ENCODE peak calls at places on chromosomes 6 and 20, in four cellular contexts. A, N, O and Z are unnamed samples.
A peak's percentile ranks its signal among the peaks of the same experiment; 100 is the strongest.

GRCh38 chr20:24879875-24880274 is 69.2 kb upstream of the CST7 start:
- DNase-seq in A (no peak), N (no peak), O (no peak), Z (no peak)

GRCh38 chr6:121849477-121849876 is 414.0 kb downstream of the GJA1 start:
- DNase-seq in A (peak; percentile 74), N (peak; percentile 47), O (peak; percentile 79), Z (no peak)

GRCh38 chr6:33061987-33062386 is 11.5 kb downstream of the HLA-DPA1 start:
- DNase-seq in A (peak; percentile 81), N (no peak), O (peak; percentile 24), Z (no peak)

GRCh38 chr6:155177369-155177961 is 86.3 kb upstream of the CLDN20 start:
- DNase-seq in A (peak; percentile 37), N (peak; percentile 26), O (peak; percentile 83), Z (peak; percentile 38)

GRCh38 chr6:157966990-157967389 is 14.7 kb upstream of the SYNJ2 start:
- DNase-seq in A (no peak), N (no peak), O (no peak), Z (no peak)

GRCh38 chr20:54112221-54112884 is 42.0 kb upstream of the BCAS1 start:
- DNase-seq in A (no peak), N (no peak), O (no peak), Z (no peak)

GRCh38 chr6:40936810-40937209 is 102.2 kb downstream of the UNC5CL start:
- DNase-seq in A (no peak), N (no peak), O (peak; percentile 71), Z (no peak)

GRCh38 chr20:51600016-51600420 is 57.5 kb upstream of the NFATC2 start:
- DNase-seq in A (no peak), N (no peak), O (no peak), Z (no peak)

GRCh38 chr6:159082039-159082815 is 37.4 kb upstream of the TAGAP start:
- DNase-seq in A (no peak), N (no peak), O (no peak), Z (no peak)

GRCh38 chr6:140281236-140281635 is 906.8 kb upstream of the CITED2 start:
- DNase-seq in A (no peak), N (no peak), O (peak; percentile 23), Z (no peak)

GRCh38 chr6:32166411-32167061 is 2.1 kb downstream of the EGFL8 start:
- DNase-seq in A (no peak), N (no peak), O (no peak), Z (no peak)

GRCh38 chr6:1436334-1437306 is 47.2 kb downstream of the FOXF2 start:
- DNase-seq in A (peak; percentile 57), N (peak; percentile 49), O (peak; percentile 92), Z (peak; percentile 51)

GRCh38 chr6:7697820-7698623 is 27.9 kb upstream of the BMP6 start:
- DNase-seq in A (no peak), N (no peak), O (peak; percentile 90), Z (no peak)

GRCh38 chr6:44569931-44570385 is 182.5 kb downstream of the CDC5L start:
- DNase-seq in A (no peak), N (no peak), O (no peak), Z (no peak)
- H3K27ac ChIP-seq in A (no peak overlapping the region), N (no peak overlapping the region), O (no peak overlapping the region), Z (no peak overlapping the region)

DNA sequence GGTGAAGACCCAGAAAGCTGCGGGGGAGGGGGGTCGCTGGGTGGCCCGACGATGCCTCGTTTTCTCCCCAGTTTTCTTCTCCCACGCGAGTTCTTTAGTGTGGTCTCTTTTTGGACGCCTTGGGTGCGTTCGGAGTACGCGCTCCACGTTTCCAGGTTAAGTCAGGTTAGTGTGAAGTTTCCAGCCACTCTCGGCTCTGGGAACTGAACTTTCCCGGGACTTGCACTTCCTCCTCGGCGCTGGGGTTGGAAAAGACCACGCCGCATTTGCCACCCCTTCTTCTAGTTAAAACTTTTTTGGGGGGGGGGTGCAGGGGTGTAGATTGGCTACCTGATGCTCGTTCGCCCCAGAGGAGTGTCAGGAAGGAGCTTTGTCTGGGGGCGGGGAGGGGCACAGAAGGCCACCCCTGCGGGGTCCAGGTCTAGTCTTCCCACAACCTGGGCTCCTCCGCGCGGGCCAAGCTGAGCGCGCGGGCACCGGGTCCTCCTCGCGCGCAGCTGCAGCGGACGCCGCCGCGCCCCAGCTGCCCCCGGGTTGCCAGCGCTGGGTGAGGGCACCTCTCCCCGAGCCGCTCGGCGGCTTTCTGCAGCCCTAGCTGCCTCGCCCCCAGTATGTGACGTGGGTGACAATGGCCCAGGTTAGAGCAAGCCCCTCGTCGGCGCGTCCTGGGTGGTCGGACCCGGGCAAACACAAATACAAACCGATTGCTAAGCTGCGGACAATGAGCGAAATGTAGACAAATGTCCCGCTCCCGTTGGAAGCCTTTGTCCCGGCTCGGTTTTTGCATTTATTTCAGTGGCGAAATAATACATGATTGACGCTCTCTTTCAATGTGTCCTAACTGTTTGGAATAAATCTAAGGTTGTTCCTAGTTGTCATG is 1.7 kb upstream of the NKX2-2 start:
- DNase-seq in A (no peak), N (no peak), O (no peak), Z (no peak)
- H3K27me3 ChIP-seq in A (peaks cover 63% of the 10 kb centered on the region), N (no peaks in the 10 kb centered on the region), O (peaks cover 91% of the 10 kb centered on the region), Z (peaks cover 76% of the 10 kb centered on the region)

DNA sequence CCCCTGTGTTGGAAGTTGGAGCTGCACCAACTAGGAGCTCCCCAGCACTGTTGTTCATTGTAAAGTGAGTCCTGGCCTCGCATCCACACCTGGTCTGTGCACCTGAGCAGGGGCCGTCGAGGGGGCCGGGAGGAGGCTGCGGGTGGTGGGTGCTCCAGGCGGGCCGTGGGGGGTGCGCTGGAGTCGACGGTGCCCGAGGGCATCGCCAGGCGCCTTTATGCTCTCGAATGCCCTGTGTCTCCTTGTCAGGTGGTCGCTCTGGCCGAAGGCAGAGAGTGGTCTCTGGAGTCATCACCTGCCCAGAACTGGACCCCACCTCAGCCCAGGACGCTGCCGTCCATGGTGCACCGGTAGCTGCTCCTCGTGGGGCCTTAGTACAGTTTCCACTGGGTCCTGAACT is 4.3 kb downstream of the ARFGAP1 start:
- DNase-seq in A (no peak), N (no peak), O (no peak), Z (no peak)
- H3K36me3 ChIP-seq in A (no peaks in the 10 kb centered on the region), N (peaks cover 14% of the 10 kb centered on the region), O (peaks cover 31% of the 10 kb centered on the region), Z (peaks cover 47% of the 10 kb centered on the region)

GRCh38 chr20:13009682-13010406 is 1.1 kb downstream of the SPTLC3 start:
- DNase-seq in A (peak; percentile 80), N (peak; percentile 44), O (peak; percentile 86), Z (peak; percentile 3)

GRCh38 chr20:13006825-13007224 is 1.9 kb upstream of the SPTLC3 start:
- DNase-seq in A (no peak), N (no peak), O (peak; percentile 95), Z (no peak)

GRCh38 chr20:13007596-13007995 is 1.2 kb upstream of the SPTLC3 start:
- DNase-seq in A (no peak), N (no peak), O (no peak), Z (no peak)

GRCh38 chr20:13012886-13013285 is 4.1 kb downstream of the SPTLC3 start:
- DNase-seq in A (no peak), N (no peak), O (no peak), Z (no peak)

GRCh38 chr20:13008761-13009681 is at the start of gene SPTLC3:
- DNase-seq in A (no peak), N (peak; percentile 64), O (peak; percentile 81), Z (no peak)
- H3K27ac ChIP-seq in A (peak within 1 kb of the TSS; percentile 83), N (peak within 1 kb of the TSS; percentile 79), O (peak within 1 kb of the TSS; percentile 78), Z (no peak within 1 kb of the TSS)

GRCh38 chr20:22578221-22579118 is 5.9 kb downstream of the FOXA2 start:
- DNase-seq in A (no peak), N (peak; percentile 65), O (peak; percentile 39), Z (no peak)

GRCh38 chr20:22579119-22579427 is 5.3 kb downstream of the FOXA2 start:
- DNase-seq in A (no peak), N (peak; percentile 46), O (no peak), Z (no peak)

GRCh38 chr20:22581437-22582385 is 2.7 kb downstream of the FOXA2 start:
- DNase-seq in A (no peak), N (peak; percentile 49), O (no peak), Z (no peak)

GRCh38 chr20:22577515-22578220 is 6.7 kb downstream of the FOXA2 start:
- DNase-seq in A (no peak), N (peak; percentile 75), O (peak; percentile 19), Z (no peak)

GRCh38 chr20:22579711-22580697 is 4.4 kb downstream of the FOXA2 start:
- DNase-seq in A (no peak), N (peak; percentile 68), O (no peak), Z (no peak)
- H3K27me3 ChIP-seq in A (no peaks in the 10 kb centered on the region), N (no peaks in the 10 kb centered on the region), O (peaks cover 6% of the 10 kb centered on the region), Z (peaks cover 7% of the 10 kb centered on the region)